ENCODE peak calls at places on chromosomes 5 and 9, in four cellular contexts. One of them, this sample, is unnamed.

GRCh38 chr9:73810585-73811215 is 659.0 kb downstream of the ANXA1 start:
- DNase-seq in GM10248: no peak
- DNase-seq in GM13976: no peak
- DNase-seq in H9: no peak
- DNase-seq in this sample: no peak

GRCh38 chr5:107875834-107876233 is 205.1 kb upstream of the EFNA5 start:
- DNase-seq in H9: no peak
- DNase-seq in GM13976: no peak
- DNase-seq in GM10248: no peak
- DNase-seq in this sample: peak

GRCh38 chr5:121053055-121053985 is 589.2 kb downstream of the PRR16 start:
- DNase-seq in GM13976: no peak
- DNase-seq in H9: no peak
- DNase-seq in GM10248: no peak
- DNase-seq in this sample: no peak

GRCh38 chr5:16808021-16808420 is 128.1 kb downstream of the MYO10 start:
- DNase-seq in GM13976: no peak
- DNase-seq in H9: no peak
- DNase-seq in GM10248: no peak
- DNase-seq in this sample: no peak

GRCh38 chr5:171420429-171421231 is 1.2 kb downstream of the FGF18 start:
- DNase-seq in GM13976: no peak
- DNase-seq in H9: peak
- DNase-seq in GM10248: no peak
- DNase-seq in this sample: peak

GRCh38 chr5:120938604-120939003 is 474.5 kb downstream of the PRR16 start:
- DNase-seq in GM10248: no peak
- DNase-seq in GM13976: no peak
- DNase-seq in H9: no peak
- DNase-seq in this sample: no peak

GRCh38 chr5:65927497-65928340 is 1.3 kb downstream of the ERBIN start:
- DNase-seq in GM10248: peak
- DNase-seq in GM13976: peak
- DNase-seq in H9: no peak
- DNase-seq in this sample: no peak

GRCh38 chr9:10479172-10479571 is 133.6 kb downstream of the PTPRD start:
- DNase-seq in H9: no peak
- DNase-seq in GM10248: no peak
- DNase-seq in GM13976: no peak
- DNase-seq in this sample: no peak

GRCh38 chr5:79876510-79876909 is 114.6 kb downstream of the MTX3 start:
- DNase-seq in H9: no peak
- DNase-seq in GM10248: no peak
- DNase-seq in GM13976: no peak
- DNase-seq in this sample: no peak

GRCh38 chr5:141976176-141976575 is 7.3 kb downstream of the RNF14 start:
- DNase-seq in GM10248: no peak
- DNase-seq in GM13976: no peak
- DNase-seq in H9: no peak
- DNase-seq in this sample: no peak

GRCh38 chr5:9519537-9519936 is 26.3 kb downstream of the SEMA5A start:
- DNase-seq in GM10248: no peak
- DNase-seq in H9: no peak
- DNase-seq in GM13976: peak
- DNase-seq in this sample: no peak

GRCh38 chr5:156394642-156395393 is 67.9 kb downstream of the SGCD start:
- DNase-seq in GM10248: no peak
- DNase-seq in GM13976: no peak
- DNase-seq in H9: no peak
- DNase-seq in this sample: no peak

GRCh38 chr9:98781588-98782383 is 14.6 kb downstream of the ANKS6 start:
- DNase-seq in GM13976: peak
- DNase-seq in GM10248: no peak
- DNase-seq in H9: no peak
- DNase-seq in this sample: peak

GRCh38 chr5:106476630-106477029 is 1194.1 kb downstream of the EFNA5 start:
- DNase-seq in GM10248: no peak
- DNase-seq in H9: no peak
- DNase-seq in GM13976: no peak
- DNase-seq in this sample: no peak

GRCh38 chr9:75229605-75230332 is 141.5 kb downstream of the OSTF1 start:
- DNase-seq in GM13976: no peak
- DNase-seq in GM10248: no peak
- DNase-seq in H9: no peak
- DNase-seq in this sample: peak

GRCh38 chr9:137575382-137575724 is 3.4 kb downstream of the DPH7 start:
- DNase-seq in GM13976: peak
- DNase-seq in GM10248: peak
- DNase-seq in H9: no peak
- DNase-seq in this sample: no peak

DNA sequence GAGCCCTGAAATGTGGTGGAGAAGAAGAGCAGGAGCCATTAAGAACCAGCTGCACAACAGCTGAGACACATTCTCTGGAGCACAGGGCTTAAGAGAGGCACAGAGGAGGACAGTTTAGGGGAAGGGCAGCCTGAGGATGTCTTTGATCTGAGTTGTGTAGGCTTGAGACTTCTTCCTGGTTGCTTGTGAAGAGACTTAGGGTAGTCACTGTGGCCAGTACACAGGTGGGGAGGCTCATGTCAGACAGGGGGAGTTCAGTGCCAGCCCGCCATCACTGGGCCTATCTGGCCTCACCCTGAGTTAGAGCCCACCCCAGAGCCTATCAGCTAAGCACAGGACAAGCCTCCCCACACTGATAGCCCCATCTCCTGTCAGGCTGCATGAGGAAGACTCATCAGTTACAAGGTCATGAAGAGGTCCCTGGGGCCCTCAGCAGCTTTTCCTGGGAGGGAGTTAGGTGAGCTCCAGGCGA is 19.8 kb downstream of the SLC22A4 start:
- DNase-seq in H9: no peak
- DNase-seq in GM13976: no peak
- DNase-seq in GM10248: no peak
- DNase-seq in this sample: no peak
- TF ChIP-seq CTCF in H9: no peak
- TF ChIP-seq CTCF in GM13976: no peak
- TF ChIP-seq CTCF in GM10248: no peak
- TF ChIP-seq CTCF in this sample: no peak

GRCh38 chr5:95644351-95645042 is 2.1 kb upstream of the RFESD start:
- DNase-seq in GM13976: peak
- DNase-seq in H9: peak
- DNase-seq in GM10248: peak
- DNase-seq in this sample: peak
- TF ChIP-seq CTCF in GM13976: peak
- TF ChIP-seq CTCF in H9: peak
- TF ChIP-seq CTCF in GM10248: peak
- TF ChIP-seq CTCF in this sample: peak

GRCh38 chr9:35478871-35479270 is 11.0 kb upstream of the RUSC2 start:
- DNase-seq in GM10248: no peak
- DNase-seq in H9: no peak
- DNase-seq in GM13976: no peak
- DNase-seq in this sample: no peak

GRCh38 chr9:35476596-35476995 is 13.3 kb upstream of the RUSC2 start:
- DNase-seq in GM10248: no peak
- DNase-seq in H9: peak
- DNase-seq in GM13976: no peak
- DNase-seq in this sample: no peak

GRCh38 chr9:35484406-35484805 is 5.5 kb upstream of the RUSC2 start:
- DNase-seq in H9: no peak
- DNase-seq in GM10248: no peak
- DNase-seq in GM13976: no peak
- DNase-seq in this sample: no peak

GRCh38 chr9:35482071-35482470 is 7.8 kb upstream of the RUSC2 start:
- DNase-seq in GM10248: no peak
- DNase-seq in GM13976: no peak
- DNase-seq in H9: no peak
- DNase-seq in this sample: no peak

DNA sequence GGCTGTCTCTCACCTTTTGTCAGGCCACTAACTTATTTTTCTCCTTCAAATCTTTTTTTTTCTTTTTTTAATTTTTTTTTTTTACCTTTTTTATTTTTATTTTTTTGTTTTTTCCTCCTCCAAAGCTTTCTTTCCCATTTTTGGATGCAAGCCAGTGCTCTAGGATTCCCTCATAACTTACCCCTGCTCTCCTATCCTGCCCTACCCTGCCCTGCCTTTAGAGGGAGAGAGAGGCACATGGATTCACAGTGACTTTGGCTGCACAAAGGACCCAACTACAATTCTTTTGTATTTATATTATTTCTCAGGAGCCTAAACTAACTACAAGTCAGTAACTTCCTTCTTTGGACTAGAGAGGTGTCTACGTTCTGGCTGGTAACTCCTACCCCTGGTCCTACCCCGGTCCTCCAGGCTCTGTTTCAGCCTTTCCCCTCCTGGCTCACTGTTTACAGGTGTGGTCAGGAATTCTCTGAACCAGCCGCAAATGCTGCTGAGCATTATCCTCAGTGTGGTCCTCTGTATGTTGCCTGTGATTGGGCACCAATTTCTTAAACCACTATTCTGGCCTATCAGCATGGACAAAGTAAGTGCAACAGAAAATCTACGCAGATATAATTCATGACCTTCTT is 8.4 kb upstream of the RUSC2 start:
- DNase-seq in GM10248: peak
- DNase-seq in GM13976: peak
- DNase-seq in H9: peak
- DNase-seq in this sample: peak
- TF ChIP-seq CTCF in GM10248: peak
- TF ChIP-seq CTCF in GM13976: peak
- TF ChIP-seq CTCF in H9: peak
- TF ChIP-seq CTCF in this sample: peak

DNA sequence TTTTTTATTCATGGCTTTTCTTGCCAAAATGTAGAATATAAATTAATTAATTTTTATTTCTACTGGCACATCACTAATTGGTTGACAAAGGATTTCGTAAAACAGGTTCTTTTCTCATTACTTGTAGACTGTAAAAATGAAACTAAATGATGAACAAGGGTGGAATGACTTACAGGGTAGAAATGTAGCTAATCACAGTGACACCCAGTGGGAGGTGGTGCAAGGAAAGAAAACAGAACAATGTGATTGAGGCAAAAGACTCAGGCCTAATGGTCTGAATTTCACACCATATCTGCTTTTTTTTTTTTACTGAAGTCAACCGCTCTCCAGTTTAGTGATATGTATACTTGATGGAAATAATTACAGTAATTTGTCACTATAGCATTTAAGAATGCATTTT is 28.9 kb downstream of the GABRG2 start:
- DNase-seq in H9: no peak
- DNase-seq in GM13976: no peak
- DNase-seq in GM10248: no peak
- DNase-seq in this sample: no peak
- TF ChIP-seq CTCF in H9: peak
- TF ChIP-seq CTCF in GM13976: no peak
- TF ChIP-seq CTCF in GM10248: no peak
- TF ChIP-seq CTCF in this sample: no peak

GRCh38 chr5:98934581-98934980 is 5.8 kb upstream of the CHD1 start:
- DNase-seq in GM13976: no peak
- DNase-seq in H9: no peak
- DNase-seq in GM10248: no peak
- DNase-seq in this sample: no peak
- TF ChIP-seq CTCF in GM13976: no peak
- TF ChIP-seq CTCF in H9: no peak
- TF ChIP-seq CTCF in GM10248: no peak
- TF ChIP-seq CTCF in this sample: no peak

DNA sequence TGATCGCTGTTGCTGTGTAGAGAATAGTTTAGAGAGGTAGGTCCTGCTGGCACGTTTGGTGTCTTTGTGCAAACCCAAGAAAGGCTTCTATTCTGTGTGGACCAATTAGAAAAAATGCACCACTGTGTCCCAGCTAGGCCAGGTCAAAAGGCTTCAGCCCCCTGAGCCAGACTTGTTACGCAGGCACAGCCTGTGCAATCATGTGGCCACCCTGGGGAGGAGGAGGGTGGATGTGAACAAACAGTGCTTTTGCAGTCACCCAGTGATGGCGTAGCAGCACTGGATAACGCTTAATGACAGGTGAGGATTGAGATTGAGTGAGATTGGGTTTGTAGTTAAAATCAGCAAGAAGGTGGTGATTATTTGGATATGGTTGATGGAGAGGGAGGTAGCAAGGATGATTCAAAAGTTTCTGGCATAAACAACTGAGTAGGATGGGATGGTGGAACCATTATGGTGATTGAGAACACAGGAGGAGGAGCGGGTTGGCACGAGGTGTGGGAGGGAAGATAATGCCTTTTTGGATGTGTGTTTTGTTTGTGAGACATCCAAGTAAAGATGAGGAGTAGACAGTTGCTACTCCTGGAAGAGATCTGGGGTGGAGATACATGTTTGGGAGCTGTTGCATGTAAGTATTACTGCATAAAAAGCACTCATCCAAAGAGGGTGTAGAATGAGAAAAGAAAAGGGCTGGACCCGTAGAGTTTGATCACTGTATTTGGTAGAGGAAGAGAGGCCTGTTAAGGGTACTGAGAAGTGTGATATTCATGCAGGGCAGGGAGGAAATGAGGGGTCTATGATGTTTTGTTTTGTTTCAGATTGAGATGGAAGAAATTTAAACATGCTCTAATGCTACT is 6.7 kb downstream of the GCNT1 start:
- DNase-seq in GM10248: no peak
- DNase-seq in GM13976: no peak
- DNase-seq in H9: no peak
- DNase-seq in this sample: no peak
- TF ChIP-seq CTCF in GM10248: no peak
- TF ChIP-seq CTCF in GM13976: no peak
- TF ChIP-seq CTCF in H9: no peak
- TF ChIP-seq CTCF in this sample: no peak

DNA sequence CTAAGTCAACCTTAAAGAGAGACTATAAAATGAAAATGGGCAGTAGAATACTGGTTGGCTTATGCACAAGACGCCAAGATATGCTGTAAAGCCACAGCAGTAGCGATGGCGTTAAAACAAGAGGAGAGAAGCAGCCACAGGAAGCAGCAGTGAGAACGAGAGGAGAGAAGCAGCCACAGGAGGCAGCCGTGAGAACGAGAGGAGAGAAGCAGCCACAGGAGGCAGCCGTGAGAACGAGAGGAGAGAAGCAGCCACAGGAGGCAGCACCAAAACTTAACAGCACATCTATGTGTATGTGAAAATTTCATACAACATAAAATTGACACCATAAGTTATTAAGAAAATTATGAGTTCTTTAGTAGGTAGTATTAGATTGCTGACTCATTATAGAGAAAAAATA is 2318.6 kb upstream of the ACO1 start:
- DNase-seq in GM10248: no peak
- DNase-seq in H9: no peak
- DNase-seq in GM13976: no peak
- DNase-seq in this sample: peak
- TF ChIP-seq CTCF in GM10248: no peak
- TF ChIP-seq CTCF in H9: peak
- TF ChIP-seq CTCF in GM13976: no peak
- TF ChIP-seq CTCF in this sample: peak

GRCh38 chr5:145680169-145680568 is 155.0 kb downstream of the PRELID2 start:
- DNase-seq in GM13976: no peak
- DNase-seq in GM10248: no peak
- DNase-seq in H9: peak
- DNase-seq in this sample: peak
- TF ChIP-seq CTCF in GM13976: no peak
- TF ChIP-seq CTCF in GM10248: no peak
- TF ChIP-seq CTCF in H9: peak
- TF ChIP-seq CTCF in this sample: no peak

GRCh38 chr5:111043712-111044506 is 27.6 kb upstream of the TSLP start:
- DNase-seq in H9: peak
- DNase-seq in GM13976: no peak
- DNase-seq in GM10248: no peak
- DNase-seq in this sample: no peak
- TF ChIP-seq CTCF in H9: no peak
- TF ChIP-seq CTCF in GM13976: no peak
- TF ChIP-seq CTCF in GM10248: no peak
- TF ChIP-seq CTCF in this sample: no peak